ENCODE peak calls at places on chromosomes 5 and 9, in ten cellular contexts. D, M, J, B, I, X, Y, U, L and O are unnamed samples.

GRCh38 chr5:67431191-67431590 is 234.6 kb upstream of the CD180 start:
- DNase-seq in B (no peak), D (no peak), J (no peak), Y (no peak), U (peak; percentile 35), I (peak; percentile 76), X (peak; percentile 77), M (no peak), L (no peak), O (peak; percentile 43)

GRCh38 chr9:5389109-5389732 is 48.5 kb downstream of the PLGRKT start:
- DNase-seq in U (peak; percentile 65), Y (peak; percentile 16), D (no peak), I (peak; percentile 90), X (peak; percentile 92), M (no peak), J (peak; percentile 74), L (no peak), B (peak; percentile 91), O (peak; percentile 58)

GRCh38 chr9:109403766-109404320 is 83.0 kb upstream of the EPB41L4B start:
- DNase-seq in J (no peak), X (no peak), D (no peak), L (no peak), B (no peak), I (no peak), Y (no peak), U (peak; percentile 7), M (no peak), O (no peak)

GRCh38 chr5:95446560-95447221 is 55.5 kb downstream of the FAM81B start:
- DNase-seq in X (peak; percentile 83), Y (no peak), J (no peak), L (no peak), B (peak; percentile 7), D (no peak), M (no peak), U (peak; percentile 21), I (peak; percentile 80), O (peak; percentile 8)

GRCh38 chr9:132214027-132214622 is 52.3 kb downstream of the NTNG2 start:
- DNase-seq in U (peak; percentile 89), L (peak; percentile 91), J (peak; percentile 74), I (peak; percentile 95), Y (no peak), D (peak; percentile 72), B (peak; percentile 96), X (peak; percentile 97), M (no peak), O (peak; percentile 75)

GRCh38 chr5:54761213-54761701 is 224.1 kb downstream of the ESM1 start:
- DNase-seq in X (peak; percentile 68), U (peak; percentile 99), D (no peak), Y (no peak), L (no peak), B (peak; percentile 95), M (no peak), I (peak; percentile 60), J (peak; percentile 71), O (peak; percentile 93)

GRCh38 chr5:124628251-124628650 is 118.2 kb downstream of the ZNF608 start:
- DNase-seq in B (peak; percentile 42), Y (no peak), U (no peak), M (no peak), D (no peak), J (no peak), I (no peak), X (no peak), L (no peak), O (no peak)

GRCh38 chr9:129138476-129139232 is 27.4 kb downstream of the PTPA start:
- DNase-seq in X (peak; percentile 61), I (peak; percentile 50), B (peak; percentile 40), M (no peak), D (no peak), Y (no peak), U (peak; percentile 91), L (peak; percentile 71), J (peak; percentile 65), O (no peak)

GRCh38 chr5:24899180-24899579 is 254.4 kb upstream of the CDH10 start:
- DNase-seq in I (peak; percentile 72), Y (no peak), M (no peak), U (no peak), L (no peak), J (no peak), B (no peak), D (no peak), X (peak; percentile 74), O (no peak)

GRCh38 chr9:109245300-109245897 is 75.5 kb downstream of the EPB41L4B start:
- DNase-seq in X (no peak), L (no peak), J (no peak), B (no peak), Y (no peak), U (no peak), I (no peak), D (no peak), M (no peak), O (no peak)

GRCh38 chr5:180100621-180101450 is 29.3 kb upstream of the RNF130 start:
- DNase-seq in Y (no peak), U (no peak), I (no peak), X (no peak), B (no peak), L (no peak), D (no peak), M (no peak), J (no peak), O (no peak)

GRCh38 chr9:92377904-92378303 is 26.5 kb downstream of the OGN start:
- DNase-seq in Y (no peak), L (no peak), X (no peak), M (no peak), J (no peak), B (peak; percentile 16), I (no peak), D (no peak), U (no peak), O (no peak)

GRCh38 chr5:38533286-38534121 is 22.9 kb downstream of the LIFR start:
- DNase-seq in D (no peak), I (no peak), M (no peak), X (no peak), U (no peak), Y (no peak), B (no peak), J (no peak), L (no peak), O (no peak)

GRCh38 chr5:19193631-19194030 is 794.4 kb downstream of the CDH18 start:
- DNase-seq in I (no peak), J (no peak), Y (no peak), M (no peak), D (no peak), L (no peak), X (no peak), U (no peak), B (no peak), O (no peak)

GRCh38 chr5:150499437-150499956 is 8.4 kb upstream of the NDST1 start:
- DNase-seq in J (no peak), B (no peak), Y (no peak), M (no peak), U (no peak), L (no peak), I (no peak), X (no peak), D (no peak), O (no peak)

GRCh38 chr5:112689510-112689909 is 48.2 kb upstream of the APC start:
- DNase-seq in M (no peak), X (peak; percentile 73), J (peak; percentile 68), Y (no peak), L (no peak), B (peak; percentile 35), U (peak; percentile 22), I (peak; percentile 62), D (no peak), O (no peak)

GRCh38 chr5:78912796-78913195 is 72.3 kb downstream of the ARSB start:
- DNase-seq in X (no peak), B (no peak), U (no peak), Y (no peak), M (no peak), J (no peak), L (no peak), I (no peak), D (no peak), O (no peak)

GRCh38 chr9:77876091-77876490 is 155.5 kb downstream of the GNAQ start:
- DNase-seq in B (no peak), M (no peak), X (peak; percentile 56), J (no peak), I (peak; percentile 44), U (peak; percentile 67), D (no peak), L (peak; percentile 19), Y (no peak), O (peak; percentile 27)

GRCh38 chr5:1401681-1402096 is 43.6 kb downstream of the SLC6A3 start:
- DNase-seq in U (no peak), M (no peak), B (no peak), J (no peak), X (no peak), D (no peak), L (no peak), Y (no peak), I (no peak), O (no peak)

GRCh38 chr5:150263801-150264621 is 25.6 kb downstream of the CAMK2A start:
- DNase-seq in Y (no peak), D (peak; percentile 81), M (no peak), L (no peak), X (peak; percentile 92), U (peak; percentile 84), B (peak; percentile 90), I (peak; percentile 89), J (peak; percentile 92), O (peak; percentile 100)

GRCh38 chr9:26394025-26394424 is 498.6 kb downstream of the CAAP1 start:
- DNase-seq in L (no peak), U (no peak), D (no peak), X (no peak), J (no peak), I (no peak), M (no peak), Y (no peak), B (no peak), O (no peak)

GRCh38 chr5:127299678-127300077 is 9.1 kb downstream of the MEGF10 start:
- DNase-seq in D (no peak), M (no peak), X (no peak), Y (no peak), J (no peak), I (no peak), U (no peak), B (no peak), L (no peak), O (peak; percentile 26)
- TF ChIP-seq CTCF in D (no peak), M (no peak), X (no peak), Y (no peak), J (no peak), I (no peak), U (no peak), B (no peak), L (no peak), O (no peak)

GRCh38 chr9:12790026-12790425 is 15.2 kb downstream of the LURAP1L start:
- DNase-seq in L (no peak), J (no peak), Y (no peak), D (no peak), B (no peak), X (peak; percentile 50), I (peak; percentile 37), M (no peak), U (peak; percentile 55), O (no peak)
- TF ChIP-seq CTCF in L (no peak), J (no peak), Y (no peak), D (no peak), B (no peak), X (no peak), I (no peak), M (no peak), U (no peak), O (no peak)

GRCh38 chr9:134217431-134218210 is 53.3 kb upstream of the RNU6ATAC start:
- DNase-seq in Y (no peak), J (no peak), D (no peak), L (no peak), X (no peak), I (no peak), U (no peak), M (no peak), B (no peak), O (no peak)
- TF ChIP-seq CTCF in Y (peak; percentile 2), J (peak; percentile 52), D (peak; percentile 24), L (peak; percentile 38), X (peak; percentile 8), I (no peak), U (no peak), M (no peak), B (peak; percentile 1), O (no peak)

GRCh38 chr5:120228262-120229031 is 235.7 kb upstream of the PRR16 start:
- DNase-seq in L (no peak), D (no peak), J (peak; percentile 7), B (no peak), M (no peak), U (peak; percentile 7), Y (no peak), X (peak; percentile 37), I (peak; percentile 11), O (no peak)
- TF ChIP-seq CTCF in L (no peak), D (no peak), J (peak; percentile 7), B (no peak), M (no peak), U (no peak), Y (no peak), X (no peak), I (no peak), O (no peak)